ENCODE peak calls at places on chromosome 10, in five cellular contexts. J is heart right ventricle, L is sigmoid colon, W is uterus, V is upper lobe of left lung. I is an unnamed sample. For H3K4me1, the result is how much of the 10 kb centered on the place peaks cover.

GRCh38 chr10:2836921-2837662 is 230.3 kb upstream of the PFKP start:
- DNase-seq in J (no peak), L (no peak), W (no peak), V (peak), I (no peak)

GRCh38 chr10:131098416-131098952 is 213.0 kb downstream of the TCERG1L start:
- DNase-seq in J (no peak), L (no peak), W (no peak), V (no peak), I (no peak)

GRCh38 chr10:7260412-7260900 is 150.4 kb downstream of the SFMBT2 start:
- DNase-seq in J (no peak), L (peak), W (peak), V (no peak), I (peak)

GRCh38 chr10:29810816-29811215 is 176.0 kb upstream of the SVIL start:
- DNase-seq in J (no peak), L (no peak), W (no peak), V (no peak), I (no peak)

GRCh38 chr10:14573666-14574261 is 200.9 kb downstream of the FAM107B start:
- DNase-seq in J (no peak), L (no peak), W (no peak), V (no peak), I (no peak)

GRCh38 chr10:3141361-3142005 is 31.1 kb downstream of the PITRM1 start:
- DNase-seq in J (no peak), L (peak), W (no peak), V (peak), I (no peak)

GRCh38 chr10:82969405-82969804 is 1094.4 kb downstream of the NRG3 start:
- DNase-seq in J (no peak), L (no peak), W (no peak), V (no peak), I (no peak)

GRCh38 chr10:78688221-78688944 is 380.4 kb upstream of the ZMIZ1 start:
- DNase-seq in J (no peak), L (no peak), W (no peak), V (no peak), I (no peak)

GRCh38 chr10:14659626-14660196 is 115.0 kb downstream of the FAM107B start:
- DNase-seq in J (no peak), L (no peak), W (no peak), V (no peak), I (no peak)

GRCh38 chr10:86652361-86653202 is 1.8 kb upstream of the OPN4 start:
- DNase-seq in J (no peak), L (peak), W (no peak), V (no peak), I (no peak)

GRCh38 chr10:88851706-88852105 is at the start of gene ANKRD22:
- DNase-seq in J (no peak), L (no peak), W (no peak), V (no peak), I (no peak)

GRCh38 chr10:1094112-1095057 is 38.2 kb downstream of the WDR37 start:
- DNase-seq in J (no peak), L (no peak), W (no peak), V (no peak), I (no peak)

GRCh38 chr10:34299105-34299611 is 515.9 kb downstream of the PARD3 start:
- DNase-seq in J (no peak), L (no peak), W (no peak), V (no peak), I (no peak)

GRCh38 chr10:113650172-113650571 is 13.7 kb downstream of the NRAP start:
- DNase-seq in J (no peak), L (no peak), W (no peak), V (no peak), I (no peak)

GRCh38 chr10:7045891-7046599 is 364.8 kb downstream of the SFMBT2 start:
- DNase-seq in J (no peak), L (no peak), W (no peak), V (no peak), I (no peak)

GRCh38 chr10:13759167-13759566 is 172.4 kb downstream of the PRPF18 start:
- DNase-seq in J (no peak), L (no peak), W (no peak), V (no peak), I (no peak)

GRCh38 chr10:35470535-35470934 is 134.2 kb downstream of the CCNY start:
- DNase-seq in J (peak), L (no peak), W (no peak), V (no peak), I (no peak)

GRCh38 chr10:1530871-1531517 is 206.3 kb downstream of the ADARB2 start:
- DNase-seq in J (no peak), L (peak), W (no peak), V (no peak), I (no peak)

GRCh38 chr10:93336678-93337077 is 145.5 kb downstream of the MYOF start:
- DNase-seq in J (no peak), L (no peak), W (no peak), V (no peak), I (no peak)

GRCh38 chr10:35392482-35393230 is 56.3 kb downstream of the CCNY start:
- DNase-seq in J (no peak), L (no peak), W (no peak), V (no peak), I (no peak)

GRCh38 chr10:29882766-29883165 is 176.6 kb downstream of the JCAD start:
- DNase-seq in J (peak), L (no peak), W (no peak), V (no peak), I (no peak)

GRCh38 chr10:25178411-25178810 is 3.6 kb downstream of the GPR158 start:
- DNase-seq in J (no peak), L (no peak), W (no peak), V (no peak), I (no peak)

GRCh38 chr10:109037978-109038377 is 885.3 kb downstream of the XPNPEP1 start:
- DNase-seq in J (no peak), L (no peak), W (no peak), V (no peak), I (no peak)

GRCh38 chr10:70232155-70232858 is 922 bp downstream of the PPA1 start:
- DNase-seq in J (peak), L (peak), W (peak), V (peak), I (no peak)

DNA sequence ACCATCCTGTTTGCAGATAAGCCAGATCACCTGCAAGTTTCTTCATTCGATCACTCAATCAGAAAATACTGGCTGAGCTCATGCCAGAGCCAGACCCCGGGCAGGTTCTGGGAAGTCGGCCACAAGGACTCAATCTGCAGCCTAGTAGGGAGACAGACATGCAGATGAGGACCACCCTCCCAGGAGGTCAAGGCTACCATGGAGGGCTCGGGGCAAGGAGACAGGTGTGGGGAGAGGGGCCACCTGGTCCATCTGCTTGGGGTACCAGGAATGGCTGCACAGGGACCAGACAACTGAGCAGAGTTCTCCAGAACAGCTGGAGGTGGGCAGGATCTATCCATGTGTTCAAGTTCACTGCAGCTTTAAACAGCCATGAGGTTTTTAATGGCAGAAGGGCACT is 16.8 kb upstream of the CPXM2 start:
- DNase-seq in J (no peak), L (no peak), W (no peak), V (no peak), I (no peak)
- H3K4me3 ChIP-seq in J (no peak), L (no peak), W (no peak), V (no peak), I (no peak)

DNA sequence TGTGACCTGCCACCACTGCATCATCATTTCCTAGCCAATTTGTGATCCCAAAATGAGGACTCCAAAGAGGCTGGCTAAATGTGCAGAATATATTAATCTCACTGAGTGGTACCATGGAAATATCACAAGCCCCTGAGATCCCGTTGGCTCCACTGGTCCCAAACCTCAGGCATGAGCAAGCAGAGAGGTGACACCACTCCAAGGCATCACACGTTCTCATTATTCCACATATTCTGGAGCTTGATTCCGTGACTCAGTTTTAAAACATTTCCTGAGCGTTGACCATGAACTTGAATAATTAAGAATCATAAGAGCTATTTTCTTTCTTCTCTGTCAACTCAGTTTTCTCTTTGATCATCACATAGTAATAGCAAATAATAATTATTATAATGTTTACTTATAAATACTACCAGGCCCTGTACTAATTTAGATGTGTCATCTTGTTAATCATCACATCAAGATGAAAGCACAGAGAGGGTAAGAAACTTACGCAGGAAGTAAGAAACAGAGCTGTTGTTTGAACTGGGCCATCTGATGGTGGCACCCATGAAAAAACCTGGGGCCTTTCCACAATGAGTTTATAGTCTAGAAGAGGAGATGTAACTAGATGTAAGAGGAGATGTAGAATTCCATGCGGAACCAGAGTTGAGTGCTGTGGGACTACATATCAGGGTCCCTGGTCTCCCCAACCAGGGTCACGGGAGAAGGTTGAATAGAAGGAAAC is 3.5 kb downstream of the APBB1IP start:
- DNase-seq in J (no peak), L (no peak), W (no peak), V (no peak), I (no peak)
- H3K27ac ChIP-seq in J (no peak), L (no peak), W (no peak), V (no peak), I (no peak)

DNA sequence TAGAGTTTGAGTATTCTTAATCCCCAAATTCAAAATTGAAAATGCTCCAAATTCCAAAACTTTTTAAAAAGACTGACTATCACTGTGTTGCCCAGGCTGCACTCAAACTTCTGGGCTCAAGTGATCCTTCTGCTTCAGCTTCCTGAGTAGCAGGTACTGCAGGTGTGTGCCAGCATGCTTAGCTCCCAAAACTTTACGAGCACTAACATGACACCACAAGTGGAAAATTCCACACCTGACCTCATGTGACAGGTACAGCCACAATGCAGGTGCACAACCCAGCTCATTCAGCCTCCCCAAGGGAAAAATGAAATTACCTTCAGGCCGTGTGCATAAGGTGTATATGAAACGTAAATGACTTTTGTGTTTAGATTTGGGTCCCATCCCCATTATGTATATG is 16.5 kb downstream of the CDC123 start:
- DNase-seq in J (no peak), L (no peak), W (no peak), V (no peak), I (no peak)
- H3K4me1 ChIP-seq in J (under half), L (under half), W (under half), V (under half), I (under half)

GRCh38 chr10:84007482-84007881 is 131.8 kb upstream of the GHITM start:
- DNase-seq in J (no peak), L (no peak), W (no peak), V (no peak), I (no peak)

GRCh38 chr10:84008878-84009277 is 130.4 kb upstream of the GHITM start:
- DNase-seq in J (peak), L (no peak), W (no peak), V (peak), I (no peak)

GRCh38 chr10:84004206-84004605 is 135.1 kb upstream of the GHITM start:
- DNase-seq in J (no peak), L (no peak), W (no peak), V (no peak), I (no peak)
- H3K4me3 ChIP-seq in J (no peak), L (no peak), W (no peak), V (no peak), I (no peak)

GRCh38 chr10:62710182-62710581 is 94.3 kb upstream of the ADO start:
- DNase-seq in J (no peak), L (no peak), W (no peak), V (no peak), I (no peak)
- H3K27ac ChIP-seq in J (no peak), L (no peak), W (no peak), V (no peak), I (no peak)

DNA sequence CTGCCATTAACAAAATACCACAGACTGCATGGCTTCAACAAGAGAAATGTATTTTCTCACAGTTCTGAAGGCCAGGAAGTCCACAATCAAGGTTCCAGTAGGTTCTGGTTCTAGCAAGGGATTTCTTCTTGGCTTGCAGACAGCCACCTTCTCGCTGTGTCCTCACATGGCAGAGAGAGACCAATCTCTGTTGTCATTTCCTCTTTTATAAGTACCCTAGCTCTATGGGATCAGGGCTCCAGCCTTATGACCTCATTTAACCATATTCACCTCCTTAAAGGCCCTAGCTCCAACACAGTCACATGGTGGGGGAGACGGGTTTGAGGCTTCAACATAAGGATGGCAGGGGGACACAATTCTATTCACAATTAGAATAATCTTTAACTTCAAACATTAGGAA is 23.6 kb downstream of the ABI1 start:
- DNase-seq in J (no peak), L (no peak), W (no peak), V (no peak), I (no peak)
- H3K4me1 ChIP-seq in J (under half), L (under half), W (under half), V (under half), I (under half)

GRCh38 chr10:26485150-26485941 is 47.2 kb downstream of the APBB1IP start:
- DNase-seq in J (no peak), L (no peak), W (no peak), V (no peak), I (no peak)

GRCh38 chr10:26479766-26480492 is 41.8 kb downstream of the APBB1IP start:
- DNase-seq in J (no peak), L (no peak), W (no peak), V (no peak), I (no peak)

GRCh38 chr10:26483554-26483953 is 45.4 kb downstream of the APBB1IP start:
- DNase-seq in J (no peak), L (no peak), W (no peak), V (no peak), I (no peak)

GRCh38 chr10:26480909-26481703 is 43.0 kb downstream of the APBB1IP start:
- DNase-seq in J (no peak), L (no peak), W (no peak), V (no peak), I (no peak)

DNA sequence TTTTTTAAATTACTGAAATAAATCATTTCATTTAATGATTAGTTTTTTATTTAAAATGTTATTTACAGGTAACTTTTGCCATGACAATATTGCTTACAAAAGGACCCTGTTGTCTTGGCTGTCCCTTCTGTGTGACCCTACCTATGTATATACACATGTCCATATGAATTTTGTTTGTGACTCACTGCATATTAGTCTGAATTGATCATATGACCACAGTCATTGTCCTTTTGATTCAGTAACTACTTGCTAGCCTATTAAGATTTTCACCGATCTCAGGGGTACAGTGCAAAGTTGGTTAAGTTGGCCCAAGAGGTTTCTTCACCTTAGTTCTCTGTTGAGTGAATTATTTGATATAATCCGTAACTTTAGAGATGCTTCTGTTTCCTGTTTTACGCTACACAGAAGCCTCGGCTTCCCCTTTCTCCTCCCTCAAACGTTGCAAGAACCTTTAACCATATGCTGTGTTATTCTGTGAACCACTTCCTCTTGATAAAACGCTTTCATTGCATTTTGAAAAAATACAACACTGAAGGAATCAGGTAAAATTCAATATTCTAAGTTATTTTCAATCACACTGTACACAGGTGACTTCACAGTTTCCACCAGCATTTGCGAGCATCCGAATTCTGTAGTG is 43.9 kb downstream of the APBB1IP start:
- DNase-seq in J (no peak), L (no peak), W (no peak), V (no peak), I (no peak)
- H3K4me3 ChIP-seq in J (no peak), L (no peak), W (no peak), V (no peak), I (no peak)

GRCh38 chr10:100151901-100152300 is 33.9 kb downstream of the ERLIN1 start:
- DNase-seq in J (no peak), L (no peak), W (no peak), V (no peak), I (no peak)

GRCh38 chr10:100157140-100157539 is 28.7 kb downstream of the ERLIN1 start:
- DNase-seq in J (no peak), L (no peak), W (no peak), V (no peak), I (no peak)

GRCh38 chr10:100148353-100149211 is 37.2 kb downstream of the ERLIN1 start:
- DNase-seq in J (no peak), L (no peak), W (no peak), V (no peak), I (no peak)

GRCh38 chr10:100155936-100156335 is 29.9 kb downstream of the ERLIN1 start:
- DNase-seq in J (no peak), L (no peak), W (no peak), V (no peak), I (no peak)

DNA sequence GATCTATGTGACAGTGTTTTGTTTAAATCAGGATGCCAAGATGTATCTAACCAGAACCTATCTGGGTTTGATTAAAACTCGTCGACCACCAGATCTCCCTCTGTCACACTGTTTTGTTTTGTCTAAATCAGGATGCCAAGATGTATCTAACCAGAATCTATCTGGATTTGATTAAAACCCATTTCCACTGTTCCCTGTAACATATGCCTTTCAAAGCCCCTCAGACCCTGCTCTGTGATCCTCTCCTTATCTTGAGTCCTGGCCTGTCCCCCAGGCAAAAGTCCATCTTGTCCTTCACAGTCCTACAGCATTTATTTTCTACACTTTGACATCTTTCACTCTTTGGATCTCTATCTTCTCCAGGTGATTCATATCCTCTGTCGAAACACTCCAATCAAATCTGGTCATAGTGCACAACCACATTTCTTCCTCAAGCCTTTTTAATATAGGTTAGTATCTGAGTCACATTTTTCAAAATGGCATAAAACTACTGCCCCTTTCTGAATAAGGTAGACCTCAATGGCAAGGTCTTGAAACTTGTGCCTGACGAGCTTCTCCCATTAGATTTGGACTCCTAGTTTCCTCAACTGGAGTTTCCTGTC is 32.5 kb downstream of the ERLIN1 start:
- DNase-seq in J (no peak), L (no peak), W (no peak), V (no peak), I (no peak)
- H3K27ac ChIP-seq in J (no peak), L (no peak), W (no peak), V (no peak), I (no peak)

GRCh38 chr10:124290095-124290795 is 128.5 kb downstream of the OAT start:
- DNase-seq in J (no peak), L (peak), W (no peak), V (no peak), I (no peak)
- H3K4me1 ChIP-seq in J (under half), L (under half), W (under half), V (under half), I (under half)

DNA sequence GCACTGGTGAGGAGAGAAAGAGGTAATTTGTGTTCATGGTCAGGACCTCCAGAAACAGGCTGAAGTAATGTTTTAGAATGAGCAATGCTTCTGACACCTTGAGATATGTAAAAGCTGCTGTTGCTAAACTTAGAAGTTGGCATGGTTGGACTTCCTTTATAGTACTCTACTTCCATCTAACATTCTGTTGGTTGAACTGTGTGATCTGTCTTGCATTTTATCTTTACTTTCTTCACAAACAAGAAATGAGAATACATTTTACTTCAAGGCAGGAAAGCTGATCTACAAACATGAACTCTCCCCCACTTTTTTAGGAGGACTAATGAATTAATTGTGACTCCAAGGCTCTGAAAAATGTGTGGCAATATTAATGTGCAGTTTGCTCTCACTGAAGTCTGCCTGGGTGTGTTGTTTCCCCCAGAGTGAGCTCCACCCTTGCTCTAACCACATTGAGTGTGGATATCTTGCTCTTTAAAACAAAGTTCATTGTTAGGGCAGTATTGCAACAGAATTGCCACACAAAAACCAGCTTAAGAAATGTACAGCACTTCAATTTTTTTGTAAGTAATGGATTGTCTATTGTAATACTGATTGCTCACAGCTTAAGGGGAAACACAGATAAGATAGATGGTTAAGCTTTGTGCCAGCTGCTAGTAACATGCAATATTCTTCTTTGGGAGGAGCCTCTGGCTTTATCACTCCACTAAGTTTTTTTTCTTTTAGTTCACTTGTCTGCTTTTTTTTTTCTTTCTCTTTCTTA is 69.0 kb downstream of the ADD3 start:
- DNase-seq in J (no peak), L (peak), W (peak), V (no peak), I (peak)
- H3K4me3 ChIP-seq in J (peak), L (no peak), W (no peak), V (peak), I (peak)

I was measured in thoracic aorta.